ENCODE peak calls at places on chromosomes 5 and 9, in eight cellular contexts. Q, E, A, H, L, M, X and R are unnamed samples.
A peak's percentile ranks its signal among the peaks of the same experiment; 100 is the strongest.

GRCh38 chr5:159010611-159011497 is 88.9 kb downstream of the EBF1 start:
- DNase-seq in M (no peak), A (no peak), Q (peak; percentile 22), E (no peak), L (no peak), X (no peak), H (no peak), R (no peak)

GRCh38 chr9:33348998-33349397 is 53.4 kb downstream of the AQP7 start:
- DNase-seq in L (no peak), E (no peak), X (no peak), H (no peak), A (no peak), Q (no peak), M (no peak), R (no peak)

GRCh38 chr9:114722937-114723620 is 41.1 kb upstream of the TEX48 start:
- DNase-seq in M (no peak), A (no peak), H (no peak), Q (no peak), L (no peak), X (no peak), E (no peak), R (no peak)

GRCh38 chr5:127959152-127959764 is 124.3 kb upstream of the SLC12A2 start:
- DNase-seq in H (peak; percentile 92), Q (peak; percentile 86), M (peak; percentile 87), A (peak; percentile 80), X (no peak), E (peak; percentile 72), L (peak; percentile 8), R (peak; percentile 84)

GRCh38 chr9:7828344-7828743 is 28.8 kb upstream of the DMAC1 start:
- DNase-seq in L (no peak), E (no peak), Q (no peak), M (no peak), H (no peak), A (no peak), X (no peak), R (no peak)

GRCh38 chr9:72356019-72356653 is 8.9 kb downstream of the ZFAND5 start:
- DNase-seq in L (no peak), A (no peak), Q (no peak), X (no peak), H (no peak), M (no peak), E (no peak), R (no peak)

GRCh38 chr5:85452322-85453025 is 1067.8 kb upstream of the EDIL3 start:
- DNase-seq in L (peak; percentile 37), H (no peak), A (peak; percentile 3), E (no peak), Q (no peak), X (no peak), M (no peak), R (no peak)

GRCh38 chr5:111655169-111655924 is 101.6 kb downstream of the NREP start:
- DNase-seq in A (no peak), L (no peak), X (no peak), H (peak; percentile 70), M (peak; percentile 78), E (no peak), Q (peak; percentile 41), R (peak; percentile 12)

GRCh38 chr5:60125636-60126035 is 232.1 kb upstream of the PDE4D start:
- DNase-seq in X (no peak), M (no peak), H (no peak), E (no peak), A (no peak), Q (no peak), L (no peak), R (no peak)

GRCh38 chr9:89440548-89440947 is 57.4 kb downstream of the SEMA4D start:
- DNase-seq in M (no peak), H (no peak), X (no peak), Q (no peak), A (no peak), E (no peak), L (no peak), R (no peak)

GRCh38 chr9:95085036-95085770 is 232.3 kb downstream of the FANCC start:
- DNase-seq in A (no peak), Q (no peak), E (peak; percentile 39), M (no peak), H (no peak), L (no peak), X (no peak), R (no peak)

GRCh38 chr5:85337400-85337799 is 952.7 kb upstream of the EDIL3 start:
- DNase-seq in Q (no peak), A (no peak), X (no peak), E (no peak), H (no peak), L (no peak), M (no peak), R (no peak)

GRCh38 chr9:19371942-19372341 is 8.1 kb downstream of the RPS6 start:
- DNase-seq in Q (no peak), L (no peak), E (no peak), X (no peak), A (no peak), M (no peak), H (no peak), R (no peak)

GRCh38 chr5:78467140-78467539 is 106.7 kb downstream of the SCAMP1 start:
- DNase-seq in Q (no peak), A (no peak), E (no peak), H (no peak), X (no peak), M (no peak), L (no peak), R (no peak)

GRCh38 chr9:124412228-124412575 is 3.0 kb downstream of the PSMB7 start:
- DNase-seq in E (no peak), L (no peak), Q (no peak), A (no peak), H (no peak), M (no peak), X (no peak), R (peak; percentile 60)

GRCh38 chr5:74555991-74556390 is 84.5 kb downstream of the ENC1 start:
- DNase-seq in M (no peak), L (no peak), X (peak; percentile 33), A (no peak), H (no peak), Q (no peak), E (no peak), R (no peak)

GRCh38 chr5:90802695-90803317 is 244.2 kb downstream of the ADGRV1 start:
- DNase-seq in H (peak; percentile 32), E (peak; percentile 12), A (peak; percentile 32), M (peak; percentile 25), Q (peak; percentile 55), X (peak; percentile 70), L (peak; percentile 41), R (peak; percentile 30)

GRCh38 chr5:75670571-75670970 is 46.7 kb downstream of the POC5 start:
- DNase-seq in A (no peak), Q (no peak), M (peak; percentile 3), X (no peak), E (no peak), L (no peak), H (peak; percentile 28), R (no peak)

GRCh38 chr9:137232510-137232909 is 1.8 kb downstream of the SLC34A3 start:
- DNase-seq in E (no peak), M (no peak), A (no peak), Q (no peak), H (no peak), X (no peak), L (no peak), R (no peak)

GRCh38 chr5:112995764-112996618 is 19.4 kb downstream of the DCP2 start:
- DNase-seq in X (peak; percentile 69), M (peak; percentile 52), H (peak; percentile 76), E (peak; percentile 75), L (peak; percentile 58), Q (peak; percentile 78), A (peak; percentile 60), R (peak; percentile 46)

GRCh38 chr5:115351356-115352195 is 55.1 kb upstream of the CCDC112 start:
- DNase-seq in H (peak; percentile 73), L (no peak), E (no peak), M (peak; percentile 68), X (no peak), Q (peak; percentile 78), A (no peak), R (peak; percentile 55)

DNA sequence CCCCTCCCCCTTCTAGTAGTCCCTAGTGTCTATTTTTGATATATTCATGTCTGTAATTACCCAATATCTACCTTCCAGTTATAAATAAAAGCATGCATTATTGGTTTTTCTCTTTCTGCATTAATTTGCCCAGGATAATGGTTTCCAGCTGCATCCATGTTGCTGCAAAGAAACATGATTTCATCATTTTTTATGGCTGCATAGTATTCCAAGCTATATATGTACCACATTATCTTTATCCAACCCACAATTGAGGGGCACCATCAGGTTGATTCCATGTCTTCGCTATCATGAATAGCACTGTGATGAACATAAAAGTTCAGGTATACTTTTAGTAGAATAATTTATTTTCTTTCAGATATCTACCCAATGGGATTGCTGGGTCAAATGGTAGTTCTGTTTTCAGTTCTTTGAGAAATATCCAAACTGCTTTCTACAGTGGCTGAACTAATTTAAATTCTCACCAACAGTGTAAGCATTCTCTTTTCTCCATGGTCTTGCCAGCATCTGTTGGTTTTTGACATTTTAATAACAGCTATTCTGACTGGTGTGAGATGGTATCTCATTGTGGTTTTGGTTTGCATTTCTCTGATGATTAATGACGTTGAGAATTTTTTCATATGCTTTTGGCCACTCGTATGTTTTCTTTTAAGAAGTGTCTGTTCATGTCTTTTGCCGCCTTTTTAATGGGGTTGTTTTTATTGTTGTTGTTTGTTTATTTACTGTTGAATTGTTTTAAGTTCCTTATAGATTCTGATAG is 746.1 kb upstream of the MEF2C start:
- DNase-seq in M (peak; percentile 70), Q (no peak), A (no peak), H (no peak), L (no peak), E (no peak), X (no peak), R (peak; percentile 41)
- H3K4me2 ChIP-seq in M (no peak overlapping the region), Q (no peak overlapping the region), A (no peak overlapping the region), H (no peak overlapping the region), L (no peak overlapping the region), E (no peak overlapping the region), X (no peak overlapping the region), R (no peak overlapping the region)

GRCh38 chr9:77854916-77855314 is 176.7 kb downstream of the GNAQ start:
- DNase-seq in L (no peak), X (no peak), Q (no peak), A (no peak), E (no peak), H (no peak), M (no peak), R (no peak)
- H3K4me2 ChIP-seq in L (no peak overlapping the region), X (no peak overlapping the region), Q (no peak overlapping the region), A (no peak overlapping the region), E (no peak overlapping the region), H (no peak overlapping the region), M (no peak overlapping the region), R (no peak overlapping the region)

GRCh38 chr9:734831-735511 is 106.5 kb upstream of the DMRT1 start:
- DNase-seq in M (peak; percentile 98), L (no peak), A (no peak), H (peak; percentile 97), Q (peak; percentile 98), E (no peak), X (no peak), R (peak; percentile 42)
- H3K4me2 ChIP-seq in M (peak overlapping the region; percentile 67), L (no peak overlapping the region), A (no peak overlapping the region), H (peak overlapping the region; percentile 82), Q (no peak overlapping the region), E (no peak overlapping the region), X (no peak overlapping the region), R (no peak overlapping the region)

DNA sequence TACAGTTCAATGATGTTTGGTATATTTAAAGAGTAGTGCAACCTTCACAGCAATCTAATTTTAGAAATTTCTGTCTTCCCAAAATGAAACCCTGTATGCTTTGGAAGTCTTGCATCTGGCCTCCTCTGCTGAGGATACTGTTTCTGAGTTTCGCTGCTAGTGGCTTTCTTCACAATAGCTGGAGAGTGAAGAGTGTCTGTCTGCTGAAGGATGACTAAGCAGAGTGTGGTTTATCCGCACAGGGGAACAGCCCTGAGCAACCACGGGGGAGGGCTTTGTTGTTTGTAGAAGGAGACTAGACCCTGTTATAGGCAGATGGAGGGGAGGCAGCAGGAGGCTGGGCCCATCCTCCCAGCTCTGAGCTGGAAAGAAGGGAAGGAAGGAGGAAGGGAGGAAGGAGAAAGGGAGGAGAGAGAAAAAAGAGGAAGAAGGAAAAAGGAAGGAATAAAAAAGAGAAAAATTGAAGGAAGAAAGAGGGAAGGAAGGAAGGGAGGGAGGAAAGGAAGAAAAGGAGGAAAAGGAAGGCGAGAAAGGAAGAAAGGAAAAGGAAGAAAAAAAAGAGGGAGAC is 10.5 kb upstream of the IRX2 start:
- DNase-seq in A (no peak), E (peak; percentile 60), M (no peak), X (no peak), H (no peak), Q (no peak), L (no peak), R (no peak)
- H3K4me2 ChIP-seq in A (peak overlapping the region; percentile 32), E (peak overlapping the region; percentile 25), M (no peak overlapping the region), X (no peak overlapping the region), H (no peak overlapping the region), Q (no peak overlapping the region), L (no peak overlapping the region), R (no peak overlapping the region)